ENCODE peak calls at places on chromosomes 11 and 22, in eight cellular contexts. A is posterior vena cava, Z is ovary, C is HuH-7.5, K is head of caudate nucleus, E is hepatocyte, R is mucosa of descending colon, X is activated gamma-delta T cell. G is an unnamed sample.

GRCh38 chr11:69244286-69244685 is 49.7 kb upstream of the MYEOV start:
- DNase-seq in K (no peak), X (no peak), C (no peak), Z (no peak), A (no peak), E (no peak), R (no peak), G (no peak)

GRCh38 chr11:31325162-31325561 is 44.4 kb downstream of the DCDC1 start:
- DNase-seq in R (no peak), K (no peak), E (no peak), Z (no peak), C (no peak), X (no peak), A (no peak), G (no peak)

GRCh38 chr11:61332266-61332822 is 561 bp downstream of the DDB1 start:
- DNase-seq in A (no peak), X (no peak), E (peak; percentile 32), K (no peak), Z (no peak), R (no peak), C (peak; percentile 65), G (no peak)

GRCh38 chr22:30241576-30242371 is 4.8 kb downstream of the LIF start:
- DNase-seq in X (no peak), C (no peak), R (no peak), A (no peak), Z (no peak), E (no peak), K (no peak), G (no peak)

GRCh38 chr11:76185931-76186401 is 20.3 kb downstream of the WNT11 start:
- DNase-seq in R (no peak), E (peak; percentile 58), Z (peak; percentile 93), C (no peak), X (no peak), A (peak; percentile 89), K (no peak), G (peak; percentile 73)

GRCh38 chr11:114091791-114092397 is 32.4 kb downstream of the ZBTB16 start:
- DNase-seq in A (no peak), K (no peak), C (no peak), X (no peak), E (no peak), Z (no peak), R (no peak), G (no peak)

GRCh38 chr11:17244046-17244445 is 32.5 kb upstream of the NUCB2 start:
- DNase-seq in E (no peak), R (no peak), Z (no peak), C (no peak), K (no peak), A (no peak), X (no peak), G (no peak)

GRCh38 chr22:26702906-26703830 is 45.8 kb downstream of the MIAT start:
- DNase-seq in X (no peak), C (no peak), K (no peak), R (no peak), E (no peak), A (no peak), Z (no peak), G (no peak)

GRCh38 chr11:77047007-77047927 is 13.1 kb downstream of the B3GNT6 start:
- DNase-seq in K (peak; percentile 71), X (no peak), R (peak; percentile 64), C (peak; percentile 51), A (no peak), E (peak; percentile 93), Z (peak; percentile 76), G (peak; percentile 80)

GRCh38 chr11:9089636-9090035 is 1.8 kb downstream of the SCUBE2 start:
- DNase-seq in Z (no peak), A (no peak), X (no peak), C (no peak), K (no peak), E (no peak), R (peak; percentile 53), G (no peak)

GRCh38 chr11:28481673-28482480 is 373.7 kb downstream of the METTL15 start:
- DNase-seq in A (no peak), Z (no peak), X (no peak), C (no peak), E (no peak), R (no peak), K (no peak), G (no peak)

GRCh38 chr11:93089474-93090102 is 108.2 kb downstream of the SLC36A4 start:
- DNase-seq in A (no peak), Z (no peak), R (no peak), E (peak; percentile 54), C (no peak), X (no peak), K (peak; percentile 24), G (no peak)

GRCh38 chr11:126307706-126308105 is 3.8 kb downstream of the DCPS start:
- DNase-seq in E (peak; percentile 63), K (peak; percentile 23), Z (no peak), C (no peak), A (no peak), X (no peak), R (no peak), G (no peak)

GRCh38 chr22:47401592-47401898 is 639.1 kb downstream of the TBC1D22A start:
- DNase-seq in R (no peak), K (no peak), X (no peak), E (no peak), A (no peak), Z (no peak), C (no peak), G (no peak)

GRCh38 chr11:65445101-65445603 is 22.6 kb downstream of the NEAT1 start:
- DNase-seq in R (no peak), A (no peak), Z (no peak), E (no peak), X (no peak), C (no peak), K (no peak), G (no peak)

GRCh38 chr11:1339066-1339675 is 29.7 kb upstream of the TOLLIP start:
- DNase-seq in K (no peak), E (no peak), R (no peak), A (no peak), X (no peak), C (no peak), Z (no peak), G (no peak)

GRCh38 chr11:3795131-3796092 is 1.9 kb downstream of the NUP98 start:
- DNase-seq in E (no peak), A (peak; percentile 52), Z (no peak), R (no peak), X (no peak), C (no peak), K (no peak), G (no peak)

GRCh38 chr11:82056450-82056849 is 677.2 kb downstream of the FAM181B start:
- DNase-seq in X (no peak), C (no peak), E (no peak), Z (no peak), K (no peak), R (no peak), A (no peak), G (no peak)

GRCh38 chr11:86802601-86803051 is 2.3 kb downstream of the PRSS23 start:
- DNase-seq in E (peak; percentile 70), R (no peak), C (no peak), Z (no peak), A (no peak), K (no peak), X (no peak), G (no peak)

GRCh38 chr11:47571895-47572294 is 6.5 kb downstream of the PTPMT1 start:
- DNase-seq in E (no peak), Z (no peak), K (no peak), A (no peak), C (no peak), R (no peak), X (no peak), G (no peak)

GRCh38 chr11:45173064-45173463 is 26.6 kb downstream of the PRDM11 start:
- DNase-seq in K (no peak), Z (no peak), E (no peak), X (no peak), R (peak; percentile 58), C (no peak), A (peak; percentile 58), G (no peak)

GRCh38 chr11:63404536-63404935 is 35.0 kb downstream of the SLC22A9 start:
- DNase-seq in X (no peak), E (peak; percentile 10), K (no peak), C (no peak), Z (no peak), A (no peak), R (no peak), G (no peak)

GRCh38 chr11:17979770-17980371 is 33.0 kb downstream of the SERGEF start:
- DNase-seq in C (no peak), K (no peak), A (no peak), X (no peak), E (peak; percentile 61), Z (no peak), R (no peak), G (no peak)

GRCh38 chr22:45200230-45200629 is 36.5 kb downstream of the NUP50 start:
- DNase-seq in C (no peak), R (no peak), X (no peak), Z (no peak), A (no peak), E (no peak), K (no peak), G (no peak)

GRCh38 chr22:23682827-23683355 is 7.9 kb upstream of the RGL4 start:
- DNase-seq in A (peak; percentile 32), K (no peak), Z (no peak), X (no peak), R (no peak), E (no peak), C (no peak), G (no peak)

GRCh38 chr22:48953830-48954229 is 873.8 kb downstream of the BRD1 start:
- DNase-seq in E (no peak), Z (no peak), R (no peak), K (no peak), X (no peak), A (peak; percentile 38), C (no peak), G (peak; percentile 33)

GRCh38 chr11:120867988-120868387 is 155.9 kb upstream of the TBCEL start:
- DNase-seq in X (no peak), C (no peak), R (no peak), A (no peak), E (no peak), Z (no peak), K (no peak), G (no peak)

GRCh38 chr11:112652786-112653390 is 308.3 kb upstream of the NCAM1 start:
- DNase-seq in X (no peak), K (no peak), Z (no peak), E (no peak), A (no peak), C (no peak), R (no peak), G (no peak)

GRCh38 chr11:43998308-43998707 is 49.5 kb upstream of the ACCSL start:
- DNase-seq in R (no peak), X (no peak), A (no peak), Z (no peak), E (no peak), C (no peak), K (no peak), G (no peak)

GRCh38 chr11:1827095-1827797 is 7.5 kb upstream of the SYT8 start:
- DNase-seq in E (peak; percentile 76), A (peak; percentile 84), Z (no peak), X (no peak), R (peak; percentile 64), C (no peak), K (peak; percentile 61), G (peak; percentile 88)

GRCh38 chr22:31291716-31292644 is at the start of gene PIK3IP1:
- DNase-seq in A (peak; percentile 95), K (peak; percentile 91), R (peak; percentile 91), E (peak; percentile 92), X (peak; percentile 27), Z (peak; percentile 86), C (peak; percentile 87), G (peak; percentile 93)

GRCh38 chr11:10770626-10771254 is 19.7 kb downstream of the CTR9 start:
- DNase-seq in X (no peak), Z (no peak), K (peak; percentile 56), C (peak; percentile 22), E (peak; percentile 63), A (no peak), R (peak; percentile 43), G (peak; percentile 71)

GRCh38 chr11:110962907-110963306 is 250.7 kb upstream of the ARHGAP20 start:
- DNase-seq in X (no peak), K (no peak), R (no peak), Z (no peak), C (no peak), E (no peak), A (no peak), G (no peak)

GRCh38 chr11:104968856-104969776 is 742 bp upstream of the CASP4 start:
- DNase-seq in C (no peak), R (peak; percentile 50), A (peak; percentile 85), X (no peak), E (peak; percentile 11), Z (peak; percentile 24), K (no peak), G (peak; percentile 60)

G was measured in sciatic nerve.